ENCODE peak calls at places on chromosomes 2 and 18, in five cellular contexts. N is CD4-positive, alpha-beta T cell; Q is testis; J is effector memory CD4-positive, alpha-beta T cell; F is right lobe of liver. B is an unnamed sample.
A peak's percentile ranks its signal among the peaks of the same experiment; 100 is the strongest.

GRCh38 chr2:98522854-98523253 is 78.2 kb downstream of the INPP4A start:
- DNase-seq in N (no peak), Q (no peak), J (no peak), F (no peak), B (no peak)

GRCh38 chr2:71923143-71923525 is 224.5 kb downstream of the CYP26B1 start:
- DNase-seq in N (no peak), Q (no peak), J (no peak), F (no peak), B (no peak)

GRCh38 chr18:28905509-28905908 is 728.6 kb upstream of the CDH2 start:
- DNase-seq in N (no peak), Q (no peak), J (no peak), F (no peak), B (no peak)

GRCh38 chr2:50438293-50438692 is 593.6 kb downstream of the NRXN1 start:
- DNase-seq in N (no peak), Q (no peak), J (no peak), F (no peak), B (no peak)

GRCh38 chr2:54388093-54388492 is 68.0 kb upstream of the SPTBN1 start:
- DNase-seq in N (no peak), Q (no peak), J (no peak), F (no peak), B (no peak)

GRCh38 chr18:39845086-39845485 is 2109.9 kb upstream of the PIK3C3 start:
- DNase-seq in N (no peak), Q (no peak), J (no peak), F (no peak), B (no peak)

GRCh38 chr18:31041346-31042067 is 1.0 kb downstream of the DSC3 start:
- DNase-seq in N (no peak), Q (peak; percentile 20), J (no peak), F (peak; percentile 21), B (no peak)

GRCh38 chr2:223076573-223076972 is 24.6 kb downstream of the KCNE4 start:
- DNase-seq in N (no peak), Q (no peak), J (no peak), F (no peak), B (no peak)

GRCh38 chr18:12904012-12904516 is 20.0 kb upstream of the PTPN2 start:
- DNase-seq in N (no peak), Q (no peak), J (peak; percentile 29), F (no peak), B (no peak)

GRCh38 chr2:236512902-236513433 is 56.7 kb upstream of the ACKR3 start:
- DNase-seq in N (peak; percentile 52), Q (peak; percentile 77), J (peak; percentile 36), F (peak; percentile 59), B (no peak)

GRCh38 chr18:37188016-37188791 is 359.3 kb downstream of the KIAA1328 start:
- DNase-seq in N (no peak), Q (no peak), J (no peak), F (no peak), B (no peak)

GRCh38 chr18:70377857-70378701 is 89.2 kb downstream of the SOCS6 start:
- DNase-seq in N (no peak), Q (no peak), J (no peak), F (no peak), B (no peak)

GRCh38 chr2:47536696-47537095 is 133.7 kb downstream of the MSH2 start:
- DNase-seq in N (no peak), Q (no peak), J (no peak), F (no peak), B (no peak)

GRCh38 chr18:13051950-13052349 is 60.8 kb downstream of the CEP192 start:
- DNase-seq in N (no peak), Q (no peak), J (no peak), F (no peak), B (no peak)

GRCh38 chr2:231554327-231554726 is 24.1 kb upstream of the NMUR1 start:
- DNase-seq in N (no peak), Q (no peak), J (no peak), F (no peak), B (no peak)
- H3K27ac ChIP-seq in N (no peak overlapping the region), Q (peak overlapping the region; percentile 83), J (no peak overlapping the region), F (peak overlapping the region; percentile 73), B (no peak overlapping the region)

DNA sequence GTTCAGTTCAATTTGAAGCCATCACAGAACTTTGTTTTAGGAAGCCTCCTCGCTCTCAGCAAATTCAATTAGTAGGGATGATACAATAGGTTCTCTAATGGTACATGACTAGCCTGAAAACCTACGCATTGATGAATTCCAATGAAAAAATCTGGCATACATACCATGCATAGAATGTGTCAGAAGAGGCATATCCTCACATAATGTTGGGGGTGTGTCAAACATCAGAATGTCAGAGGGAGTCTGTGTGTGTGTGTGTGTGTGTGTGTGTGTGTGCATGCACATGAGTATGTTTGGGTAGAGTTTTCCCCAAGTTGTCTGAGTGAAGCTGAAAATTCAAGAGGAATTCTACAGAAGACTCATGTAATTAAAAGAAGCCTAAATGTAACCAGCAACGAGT is 78.6 kb downstream of the FIGN start:
- DNase-seq in N (no peak), Q (no peak), J (no peak), F (no peak), B (no peak)
- H3K27ac ChIP-seq in N (no peak overlapping the region), Q (no peak overlapping the region), J (no peak overlapping the region), F (no peak overlapping the region), B (no peak overlapping the region)

GRCh38 chr2:160423141-160423540 is 70.5 kb downstream of the RBMS1 start:
- DNase-seq in N (no peak), Q (no peak), J (no peak), F (no peak), B (no peak)
- H3K27ac ChIP-seq in N (no peak overlapping the region), Q (no peak overlapping the region), J (no peak overlapping the region), F (no peak overlapping the region), B (no peak overlapping the region)

DNA sequence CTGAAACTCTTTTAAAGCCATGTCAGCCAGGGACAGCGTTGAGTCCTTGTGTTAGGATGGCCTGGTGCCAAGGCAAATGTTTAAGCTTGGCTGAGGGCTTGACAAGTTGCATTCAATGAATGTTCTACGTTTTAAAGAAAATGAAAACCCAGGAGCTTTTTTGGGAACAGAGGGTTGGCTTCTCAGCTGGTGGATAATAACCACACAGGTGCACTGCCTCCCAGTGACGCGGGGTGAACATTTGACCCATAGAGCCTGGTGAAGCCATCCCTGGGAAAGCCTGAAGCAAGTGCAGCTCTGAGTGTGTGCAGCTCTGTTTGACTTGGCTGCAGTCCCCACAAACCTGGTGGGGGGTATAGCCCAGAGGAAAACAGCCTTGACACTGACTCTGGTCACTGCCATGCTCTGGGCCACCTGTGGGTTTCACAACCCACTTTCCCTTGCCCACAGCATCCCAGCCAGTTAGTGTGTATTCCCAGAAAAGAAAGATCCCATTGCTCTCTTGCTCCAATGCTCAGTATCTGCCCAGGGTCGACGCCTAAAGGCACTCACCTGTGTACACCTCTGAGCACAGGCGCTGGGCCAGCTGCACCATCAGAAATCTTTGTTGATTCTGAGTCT is 874.9 kb downstream of the RNF144A start:
- DNase-seq in N (no peak), Q (no peak), J (no peak), F (peak; percentile 83), B (no peak)
- H3K27ac ChIP-seq in N (no peak overlapping the region), Q (no peak overlapping the region), J (no peak overlapping the region), F (no peak overlapping the region), B (no peak overlapping the region)

GRCh38 chr2:165876712-165877111 is 76.9 kb downstream of the TTC21B start:
- DNase-seq in N (no peak), Q (no peak), J (no peak), F (no peak), B (no peak)
- H3K27ac ChIP-seq in N (no peak overlapping the region), Q (no peak overlapping the region), J (no peak overlapping the region), F (no peak overlapping the region), B (no peak overlapping the region)

B was measured in caudate nucleus.